ENCODE peak calls at places on chromosome 19, in nine cellular contexts. One of them, this sample, is unnamed.

GRCh38 chr19:56217039-56217949 is 15.2 kb downstream of the ZSCAN5C start:
- DNase-seq in foreskin fibroblast: peak; percentile 39
- DNase-seq in hepatocyte: peak; percentile 14
- DNase-seq in astrocyte of the spinal cord: peak; percentile 30
- DNase-seq in progenitor cell of endocrine pancreas: peak; percentile 17
- DNase-seq in nephron progenitor cell: peak; percentile 9
- DNase-seq in spleen: no peak
- DNase-seq in AG09319: no peak
- DNase-seq in endothelial cell: peak; percentile 50
- DNase-seq in this sample: no peak

GRCh38 chr19:47372603-47373002 is 23.5 kb downstream of the DHX34 start:
- DNase-seq in progenitor cell of endocrine pancreas: no peak
- DNase-seq in astrocyte of the spinal cord: no peak
- DNase-seq in foreskin fibroblast: no peak
- DNase-seq in spleen: no peak
- DNase-seq in hepatocyte: no peak
- DNase-seq in AG09319: no peak
- DNase-seq in nephron progenitor cell: no peak
- DNase-seq in endothelial cell: no peak
- DNase-seq in this sample: no peak

GRCh38 chr19:38359242-38360021 is 14.9 kb upstream of the PSMD8 start:
- DNase-seq in foreskin fibroblast: no peak
- DNase-seq in nephron progenitor cell: no peak
- DNase-seq in spleen: no peak
- DNase-seq in progenitor cell of endocrine pancreas: no peak
- DNase-seq in endothelial cell: no peak
- DNase-seq in hepatocyte: no peak
- DNase-seq in astrocyte of the spinal cord: no peak
- DNase-seq in AG09319: no peak
- DNase-seq in this sample: no peak

GRCh38 chr19:1090731-1091543 is 4.2 kb downstream of the POLR2E start:
- DNase-seq in endothelial cell: no peak
- DNase-seq in progenitor cell of endocrine pancreas: no peak
- DNase-seq in nephron progenitor cell: no peak
- DNase-seq in astrocyte of the spinal cord: no peak
- DNase-seq in spleen: no peak
- DNase-seq in foreskin fibroblast: no peak
- DNase-seq in AG09319: no peak
- DNase-seq in hepatocyte: no peak
- DNase-seq in this sample: no peak

GRCh38 chr19:46990998-46991676 is 28.5 kb upstream of the NPAS1 start:
- DNase-seq in spleen: peak; percentile 85
- DNase-seq in nephron progenitor cell: peak; percentile 79
- DNase-seq in AG09319: peak; percentile 75
- DNase-seq in endothelial cell: peak; percentile 82
- DNase-seq in astrocyte of the spinal cord: peak; percentile 79
- DNase-seq in progenitor cell of endocrine pancreas: peak; percentile 60
- DNase-seq in hepatocyte: peak; percentile 90
- DNase-seq in foreskin fibroblast: peak; percentile 93
- DNase-seq in this sample: peak; percentile 40

GRCh38 chr19:34995551-34995950 is 4.6 kb upstream of the GRAMD1A start:
- DNase-seq in spleen: peak; percentile 36
- DNase-seq in astrocyte of the spinal cord: no peak
- DNase-seq in hepatocyte: no peak
- DNase-seq in endothelial cell: no peak
- DNase-seq in foreskin fibroblast: no peak
- DNase-seq in AG09319: no peak
- DNase-seq in progenitor cell of endocrine pancreas: no peak
- DNase-seq in nephron progenitor cell: no peak
- DNase-seq in this sample: no peak

GRCh38 chr19:17902701-17903100 is 30.1 kb upstream of the CCDC124 start:
- DNase-seq in AG09319: peak; percentile 7
- DNase-seq in nephron progenitor cell: no peak
- DNase-seq in hepatocyte: no peak
- DNase-seq in foreskin fibroblast: peak; percentile 67
- DNase-seq in endothelial cell: no peak
- DNase-seq in progenitor cell of endocrine pancreas: no peak
- DNase-seq in spleen: no peak
- DNase-seq in astrocyte of the spinal cord: peak; percentile 39
- DNase-seq in this sample: no peak

GRCh38 chr19:4581381-4582111 is 22.1 kb upstream of the SEMA6B start:
- DNase-seq in astrocyte of the spinal cord: peak; percentile 25
- DNase-seq in spleen: no peak
- DNase-seq in foreskin fibroblast: peak; percentile 49
- DNase-seq in endothelial cell: no peak
- DNase-seq in AG09319: no peak
- DNase-seq in progenitor cell of endocrine pancreas: no peak
- DNase-seq in nephron progenitor cell: peak; percentile 76
- DNase-seq in hepatocyte: no peak
- DNase-seq in this sample: no peak

GRCh38 chr19:33175886-33176669 is 18.1 kb upstream of the LRP3 start:
- DNase-seq in endothelial cell: no peak
- DNase-seq in spleen: peak; percentile 82
- DNase-seq in AG09319: no peak
- DNase-seq in hepatocyte: peak; percentile 48
- DNase-seq in progenitor cell of endocrine pancreas: peak; percentile 23
- DNase-seq in foreskin fibroblast: peak; percentile 58
- DNase-seq in nephron progenitor cell: no peak
- DNase-seq in astrocyte of the spinal cord: peak; percentile 38
- DNase-seq in this sample: peak; percentile 23

GRCh38 chr19:50174100-50174793 is 11.2 kb upstream of the IZUMO2 start:
- DNase-seq in AG09319: no peak
- DNase-seq in endothelial cell: no peak
- DNase-seq in hepatocyte: no peak
- DNase-seq in foreskin fibroblast: no peak
- DNase-seq in nephron progenitor cell: no peak
- DNase-seq in spleen: no peak
- DNase-seq in progenitor cell of endocrine pancreas: no peak
- DNase-seq in astrocyte of the spinal cord: no peak
- DNase-seq in this sample: no peak

GRCh38 chr19:38034153-38034835 is 127.3 kb downstream of the SIPA1L3 start:
- DNase-seq in progenitor cell of endocrine pancreas: no peak
- DNase-seq in foreskin fibroblast: no peak
- DNase-seq in spleen: no peak
- DNase-seq in nephron progenitor cell: no peak
- DNase-seq in endothelial cell: no peak
- DNase-seq in astrocyte of the spinal cord: peak; percentile 87
- DNase-seq in AG09319: no peak
- DNase-seq in hepatocyte: no peak
- DNase-seq in this sample: no peak

GRCh38 chr19:3780786-3781304 is 5.3 kb downstream of the MATK start:
- DNase-seq in endothelial cell: no peak
- DNase-seq in astrocyte of the spinal cord: no peak
- DNase-seq in foreskin fibroblast: no peak
- DNase-seq in progenitor cell of endocrine pancreas: no peak
- DNase-seq in spleen: no peak
- DNase-seq in nephron progenitor cell: no peak
- DNase-seq in AG09319: no peak
- DNase-seq in hepatocyte: no peak
- DNase-seq in this sample: no peak

GRCh38 chr19:27722625-27723024 is 1490.3 kb downstream of the UQCRFS1 start:
- DNase-seq in AG09319: no peak
- DNase-seq in nephron progenitor cell: no peak
- DNase-seq in endothelial cell: no peak
- DNase-seq in hepatocyte: no peak
- DNase-seq in astrocyte of the spinal cord: no peak
- DNase-seq in foreskin fibroblast: no peak
- DNase-seq in spleen: no peak
- DNase-seq in progenitor cell of endocrine pancreas: no peak
- DNase-seq in this sample: no peak

DNA sequence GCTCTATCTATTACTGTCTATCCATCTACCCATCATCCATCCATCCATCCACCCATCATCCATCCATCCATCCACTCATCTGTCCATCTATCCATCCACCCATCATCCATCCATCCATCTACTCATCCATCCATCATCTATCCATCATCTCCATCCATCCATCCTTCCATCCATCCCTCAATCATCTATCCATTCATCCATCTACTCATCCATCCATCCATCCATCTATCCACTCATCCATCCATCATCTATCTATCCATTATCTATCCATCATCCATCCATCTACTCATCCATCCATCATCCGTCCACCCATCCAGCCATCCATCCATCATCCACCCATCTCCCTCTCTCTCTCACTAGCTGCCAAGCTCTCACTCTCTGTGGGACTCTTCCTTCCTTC is 13.1 kb upstream of the TIMM13 start:
- DNase-seq in nephron progenitor cell: no peak
- DNase-seq in astrocyte of the spinal cord: no peak
- DNase-seq in endothelial cell: no peak
- DNase-seq in progenitor cell of endocrine pancreas: no peak
- DNase-seq in AG09319: no peak
- DNase-seq in spleen: no peak
- DNase-seq in foreskin fibroblast: no peak
- DNase-seq in hepatocyte: no peak
- DNase-seq in this sample: no peak
- TF ChIP-seq CTCF in nephron progenitor cell: no peak
- TF ChIP-seq CTCF in astrocyte of the spinal cord: no peak
- TF ChIP-seq CTCF in endothelial cell: no peak
- TF ChIP-seq CTCF in progenitor cell of endocrine pancreas: no peak
- TF ChIP-seq CTCF in AG09319: no peak
- TF ChIP-seq CTCF in spleen: no peak
- TF ChIP-seq CTCF in foreskin fibroblast: no peak
- TF ChIP-seq CTCF in hepatocyte: no peak
- TF ChIP-seq CTCF in this sample: no peak

GRCh38 chr19:19063183-19064097 is at the start of gene SLC25A42:
- DNase-seq in endothelial cell: peak; percentile 98
- DNase-seq in AG09319: peak; percentile 99
- DNase-seq in progenitor cell of endocrine pancreas: peak; percentile 99
- DNase-seq in hepatocyte: peak; percentile 99
- DNase-seq in nephron progenitor cell: peak; percentile 99
- DNase-seq in spleen: peak; percentile 99
- DNase-seq in foreskin fibroblast: peak; percentile 100
- DNase-seq in astrocyte of the spinal cord: peak; percentile 100
- DNase-seq in this sample: peak; percentile 99

GRCh38 chr19:19064811-19065745 is 1.3 kb downstream of the SLC25A42 start:
- DNase-seq in foreskin fibroblast: peak; percentile 24
- DNase-seq in endothelial cell: no peak
- DNase-seq in AG09319: no peak
- DNase-seq in astrocyte of the spinal cord: no peak
- DNase-seq in nephron progenitor cell: peak; percentile 30
- DNase-seq in hepatocyte: no peak
- DNase-seq in spleen: peak; percentile 87
- DNase-seq in progenitor cell of endocrine pancreas: no peak
- DNase-seq in this sample: peak; percentile 22

GRCh38 chr19:19062454-19063182 is 1.2 kb upstream of the SLC25A42 start:
- DNase-seq in foreskin fibroblast: peak; percentile 76
- DNase-seq in AG09319: no peak
- DNase-seq in hepatocyte: no peak
- DNase-seq in progenitor cell of endocrine pancreas: no peak
- DNase-seq in endothelial cell: no peak
- DNase-seq in nephron progenitor cell: peak; percentile 32
- DNase-seq in astrocyte of the spinal cord: peak; percentile 30
- DNase-seq in spleen: no peak
- DNase-seq in this sample: no peak

GRCh38 chr19:19061491-19061890 is 2.3 kb upstream of the SLC25A42 start:
- DNase-seq in progenitor cell of endocrine pancreas: no peak
- DNase-seq in nephron progenitor cell: no peak
- DNase-seq in astrocyte of the spinal cord: no peak
- DNase-seq in hepatocyte: no peak
- DNase-seq in foreskin fibroblast: peak; percentile 3
- DNase-seq in endothelial cell: no peak
- DNase-seq in AG09319: no peak
- DNase-seq in spleen: no peak
- DNase-seq in this sample: no peak

GRCh38 chr19:19064098-19064722 is 416 bp downstream of the SLC25A42 start:
- DNase-seq in nephron progenitor cell: no peak
- DNase-seq in progenitor cell of endocrine pancreas: no peak
- DNase-seq in foreskin fibroblast: no peak
- DNase-seq in AG09319: no peak
- DNase-seq in astrocyte of the spinal cord: no peak
- DNase-seq in endothelial cell: peak; percentile 62
- DNase-seq in hepatocyte: no peak
- DNase-seq in spleen: no peak
- DNase-seq in this sample: no peak
- TF ChIP-seq CTCF in nephron progenitor cell: no peak
- TF ChIP-seq CTCF in progenitor cell of endocrine pancreas: peak; percentile 50
- TF ChIP-seq CTCF in foreskin fibroblast: peak; percentile 19
- TF ChIP-seq CTCF in AG09319: peak; percentile 36
- TF ChIP-seq CTCF in astrocyte of the spinal cord: peak; percentile 31
- TF ChIP-seq CTCF in endothelial cell: peak; percentile 25
- TF ChIP-seq CTCF in hepatocyte: peak; percentile 44
- TF ChIP-seq CTCF in spleen: no peak
- TF ChIP-seq CTCF in this sample: peak; percentile 41

DNA sequence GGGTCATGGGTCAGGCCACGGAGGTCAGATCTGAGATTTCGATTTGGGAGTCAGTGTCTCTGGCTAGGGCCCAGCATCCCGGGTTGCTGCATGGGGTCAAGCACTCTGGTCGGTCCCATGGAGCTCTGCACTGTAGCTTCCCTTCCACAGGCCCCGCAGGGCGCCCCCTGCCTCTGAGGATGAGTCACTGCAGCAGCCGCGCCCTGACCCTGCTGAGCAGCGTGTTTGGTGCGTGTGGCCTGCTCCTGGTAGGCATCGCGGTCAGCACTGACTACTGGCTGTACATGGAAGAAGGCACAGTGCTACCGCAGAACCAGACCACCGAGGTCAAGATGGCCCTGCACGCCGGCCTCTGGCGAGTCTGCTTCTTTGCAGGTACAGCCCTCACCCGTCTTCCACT is 3.6 kb downstream of the CACNG7 start:
- DNase-seq in progenitor cell of endocrine pancreas: no peak
- DNase-seq in nephron progenitor cell: peak; percentile 34
- DNase-seq in AG09319: no peak
- DNase-seq in astrocyte of the spinal cord: no peak
- DNase-seq in spleen: no peak
- DNase-seq in endothelial cell: peak; percentile 47
- DNase-seq in hepatocyte: no peak
- DNase-seq in foreskin fibroblast: no peak
- DNase-seq in this sample: no peak
- TF ChIP-seq CTCF in progenitor cell of endocrine pancreas: peak; percentile 45
- TF ChIP-seq CTCF in nephron progenitor cell: peak; percentile 23
- TF ChIP-seq CTCF in AG09319: peak; percentile 14
- TF ChIP-seq CTCF in astrocyte of the spinal cord: peak; percentile 33
- TF ChIP-seq CTCF in spleen: no peak
- TF ChIP-seq CTCF in endothelial cell: peak; percentile 66
- TF ChIP-seq CTCF in hepatocyte: no peak
- TF ChIP-seq CTCF in foreskin fibroblast: peak; percentile 4
- TF ChIP-seq CTCF in this sample: no peak

GRCh38 chr19:52296773-52297600 is at the start of gene ZNF480:
- DNase-seq in nephron progenitor cell: peak; percentile 81
- DNase-seq in spleen: peak; percentile 95
- DNase-seq in endothelial cell: peak; percentile 76
- DNase-seq in progenitor cell of endocrine pancreas: peak; percentile 59
- DNase-seq in foreskin fibroblast: peak; percentile 86
- DNase-seq in AG09319: peak; percentile 46
- DNase-seq in astrocyte of the spinal cord: peak; percentile 75
- DNase-seq in hepatocyte: peak; percentile 91
- DNase-seq in this sample: peak; percentile 87
- TF ChIP-seq CTCF in nephron progenitor cell: no peak
- TF ChIP-seq CTCF in spleen: no peak
- TF ChIP-seq CTCF in endothelial cell: no peak
- TF ChIP-seq CTCF in progenitor cell of endocrine pancreas: peak; percentile 13
- TF ChIP-seq CTCF in foreskin fibroblast: no peak
- TF ChIP-seq CTCF in AG09319: peak; percentile 12
- TF ChIP-seq CTCF in astrocyte of the spinal cord: no peak
- TF ChIP-seq CTCF in hepatocyte: no peak
- TF ChIP-seq CTCF in this sample: no peak

This sample was measured in natural killer cell.